ENCODE peak calls at places on chromosomes 12 and 14, in eight cellular contexts. J, H, S, E, X, F, R and N are unnamed samples.

GRCh38 chr14:92461891-92462290 is 51.7 kb upstream of the RIN3 start:
- DNase-seq in J (no peak), S (no peak), E (no peak), H (no peak), X (no peak), R (no peak), F (no peak), N (no peak)

GRCh38 chr14:105493921-105494605 is 3.0 kb downstream of the TEDC1 start:
- DNase-seq in F (no peak), S (peak; percentile 43), J (no peak), E (peak; percentile 2), H (no peak), R (no peak), X (no peak), N (no peak)

GRCh38 chr12:11785722-11786121 is 136.2 kb downstream of the ETV6 start:
- DNase-seq in E (no peak), J (no peak), F (no peak), X (no peak), H (no peak), S (no peak), R (no peak), N (no peak)

GRCh38 chr14:50310445-50310844 is 1.6 kb downstream of the L2HGDH start:
- DNase-seq in X (no peak), S (no peak), E (no peak), R (no peak), F (no peak), J (no peak), H (no peak), N (no peak)

GRCh38 chr14:102510616-102511520 is 1.3 kb upstream of the ANKRD9 start:
- DNase-seq in F (no peak), E (peak; percentile 86), H (no peak), S (no peak), R (no peak), J (no peak), X (no peak), N (no peak)

GRCh38 chr14:54535126-54535525 is 25.4 kb downstream of the CGRRF1 start:
- DNase-seq in S (no peak), E (no peak), J (no peak), F (no peak), H (peak; percentile 1), X (no peak), R (no peak), N (no peak)

GRCh38 chr12:6965026-6965661 is 5.3 kb downstream of the PHB2 start:
- DNase-seq in R (peak; percentile 69), F (peak; percentile 90), J (peak; percentile 95), X (peak; percentile 62), S (peak; percentile 93), E (peak; percentile 94), H (peak; percentile 85), N (no peak)

GRCh38 chr14:32756775-32757174 is 181.9 kb upstream of the NPAS3 start:
- DNase-seq in H (no peak), R (no peak), S (no peak), J (no peak), X (no peak), E (no peak), F (no peak), N (no peak)

GRCh38 chr12:115444336-115444735 is 760.4 kb upstream of the TBX3 start:
- DNase-seq in J (no peak), F (no peak), H (no peak), R (no peak), X (no peak), E (no peak), S (no peak), N (no peak)

GRCh38 chr14:96637521-96637920 is 135.3 kb downstream of the PAPOLA start:
- DNase-seq in J (no peak), H (no peak), F (no peak), S (no peak), X (no peak), E (no peak), R (no peak), N (no peak)

DNA sequence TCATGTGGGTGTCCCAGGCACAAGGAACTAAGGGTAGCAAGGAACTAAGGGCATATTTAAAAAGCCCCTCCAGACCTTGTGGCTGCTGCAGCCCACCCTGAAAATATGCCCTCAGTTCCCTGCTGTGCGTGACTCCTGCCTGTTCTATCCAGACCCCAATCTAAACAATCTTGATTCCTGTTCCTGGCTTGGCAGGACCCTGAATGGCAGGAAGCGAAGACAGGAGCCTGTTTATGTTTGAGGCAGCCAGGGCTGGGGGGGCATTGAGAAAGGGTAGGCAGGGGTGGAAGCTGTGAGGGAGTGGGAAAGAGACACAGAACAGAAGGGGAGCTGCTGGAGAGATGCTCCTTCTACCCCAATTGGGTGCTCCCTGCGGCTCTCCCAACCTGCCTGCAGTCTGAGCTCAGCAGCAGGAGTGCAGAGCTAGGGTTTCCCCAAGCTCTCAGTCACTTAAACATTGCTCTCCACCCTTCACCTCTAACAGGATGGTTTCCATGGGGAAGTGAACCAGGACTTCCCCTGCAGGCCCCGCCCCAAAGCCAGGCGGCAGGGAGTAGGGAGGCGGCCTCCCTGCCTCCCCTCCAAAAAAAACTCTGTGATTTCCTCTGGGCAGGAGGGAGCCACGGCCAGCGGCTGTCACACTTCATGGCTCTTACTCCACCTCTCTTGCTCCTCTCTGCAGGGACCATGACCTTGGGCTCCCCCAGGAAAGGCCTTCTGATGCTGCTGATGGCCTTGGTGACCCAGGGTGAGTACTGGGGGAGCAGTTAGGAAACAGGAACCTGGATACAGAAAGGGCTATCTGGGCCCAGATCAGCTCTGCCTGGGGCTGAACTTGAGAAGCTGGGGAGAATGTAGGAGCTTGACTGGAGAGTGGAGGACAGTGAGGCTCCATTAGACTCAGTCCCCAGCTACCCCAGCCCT is 4.7 kb downstream of the ACVRL1 start:
- DNase-seq in R (no peak), X (no peak), F (no peak), E (no peak), H (no peak), J (no peak), S (peak; percentile 67), N (no peak)
- H3K4me3 ChIP-seq in R (no peak overlapping the region), X (no peak overlapping the region), F (no peak overlapping the region), E (no peak overlapping the region), H (no peak overlapping the region), J (no peak overlapping the region), S (peak overlapping the region; percentile 70), N (no peak overlapping the region)

DNA sequence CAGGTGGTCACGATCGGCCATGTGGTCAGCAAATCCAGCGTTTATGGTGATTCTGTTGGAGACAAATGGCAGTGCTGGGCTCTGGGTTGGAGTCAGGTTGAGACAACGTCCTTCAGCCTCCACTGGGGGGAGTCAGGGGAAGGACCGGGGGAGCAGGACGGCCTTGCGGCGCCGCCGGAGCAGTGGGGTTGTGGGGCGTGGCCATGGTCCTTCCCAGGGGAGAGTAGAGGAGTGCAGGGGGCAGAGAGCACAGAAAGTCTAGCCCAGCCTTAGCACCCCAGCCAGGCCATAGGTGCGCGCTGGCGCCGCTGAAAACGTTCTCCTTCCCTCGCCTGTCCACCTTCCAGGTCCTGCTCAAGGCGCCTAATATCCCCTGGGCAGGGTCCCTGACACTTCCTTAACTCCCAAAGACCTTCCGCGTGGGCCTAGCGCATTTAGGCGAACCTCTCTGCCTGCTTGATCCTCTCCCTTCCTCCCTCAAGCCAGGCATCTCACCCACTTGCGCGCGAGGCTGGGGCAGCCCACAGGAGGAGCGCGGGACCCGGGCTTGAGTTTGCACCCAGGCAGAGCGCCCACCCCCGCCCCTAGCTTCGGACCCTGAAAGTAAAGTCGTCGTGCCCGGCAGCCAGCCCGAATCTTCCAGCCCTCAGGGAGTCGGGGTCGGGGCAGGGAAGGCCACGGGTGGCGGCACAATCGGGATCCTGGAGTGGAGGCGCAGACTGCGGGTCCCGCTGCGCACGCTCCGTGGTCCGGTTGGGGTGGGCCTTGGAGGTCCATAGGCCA is 3.1 kb upstream of the KIF26A start:
- DNase-seq in F (no peak), S (peak; percentile 57), X (no peak), H (no peak), E (peak; percentile 65), J (no peak), R (no peak), N (no peak)
- H3K4me3 ChIP-seq in F (no peak overlapping the region), S (no peak overlapping the region), X (no peak overlapping the region), H (no peak overlapping the region), E (no peak overlapping the region), J (no peak overlapping the region), R (peak overlapping the region; percentile 28), N (no peak overlapping the region)

DNA sequence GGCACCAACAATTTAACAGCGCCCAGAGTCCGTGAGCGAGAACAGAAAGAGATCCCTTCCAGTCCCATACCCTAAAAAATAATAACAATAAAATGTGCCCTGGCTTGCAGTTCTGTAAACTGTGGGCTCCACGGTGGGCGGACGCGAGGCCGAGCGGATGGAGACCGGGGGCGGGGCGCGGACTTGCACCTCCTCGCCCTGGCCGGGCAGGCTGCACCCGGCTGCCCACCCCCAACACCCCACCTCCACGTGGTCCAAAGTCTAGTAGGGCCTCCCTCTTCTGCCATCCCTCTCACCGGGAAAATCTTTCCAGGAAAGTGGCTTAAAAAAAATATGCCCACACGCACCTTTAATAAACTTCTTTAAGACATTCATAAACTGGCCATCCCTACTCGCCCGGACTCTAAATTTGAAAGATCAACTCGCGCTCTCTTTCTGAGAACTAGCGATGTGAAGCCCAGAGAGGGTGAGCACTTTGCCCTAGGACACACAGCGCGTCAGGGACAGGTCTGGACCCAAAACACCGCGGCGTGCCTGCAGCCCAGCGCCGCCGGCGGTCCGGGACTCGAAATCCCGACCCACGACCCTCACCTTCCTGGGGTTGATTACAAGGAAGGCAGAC is 1.8 kb upstream of the BCL11B start:
- DNase-seq in R (no peak), S (no peak), H (no peak), J (no peak), E (peak; percentile 70), X (no peak), F (no peak), N (no peak)
- H3K4me3 ChIP-seq in R (peak overlapping the region; percentile 83), S (peak overlapping the region; percentile 36), H (peak overlapping the region; percentile 32), J (no peak overlapping the region), E (peak overlapping the region; percentile 62), X (peak overlapping the region; percentile 56), F (peak overlapping the region; percentile 48), N (no peak overlapping the region)

GRCh38 chr12:2959508-2960431 is 573 bp downstream of the TEAD4 start:
- DNase-seq in J (peak; percentile 63), X (no peak), F (no peak), H (peak; percentile 62), S (peak; percentile 80), E (peak; percentile 79), R (no peak), N (no peak)
- H3K4me3 ChIP-seq in J (peak overlapping the region; percentile 22), X (peak overlapping the region; percentile 75), F (peak overlapping the region; percentile 73), H (peak overlapping the region; percentile 58), S (peak overlapping the region; percentile 76), E (peak overlapping the region; percentile 75), R (peak overlapping the region; percentile 81), N (peak overlapping the region; percentile 53)

GRCh38 chr12:53998174-53998899 is 1.6 kb upstream of the HOXC9 start:
- DNase-seq in H (no peak), R (no peak), X (no peak), S (peak; percentile 53), E (no peak), F (no peak), J (no peak), N (no peak)
- H3K4me3 ChIP-seq in H (no peak overlapping the region), R (peak overlapping the region; percentile 99), X (peak overlapping the region; percentile 71), S (peak overlapping the region; percentile 78), E (no peak overlapping the region), F (peak overlapping the region; percentile 47), J (no peak overlapping the region), N (peak overlapping the region; percentile 57)